ENCODE peak calls at places on chromosomes 2 and 18, in six cellular contexts. R is GM12878, I is stomach, T is psoas muscle, B is ascending aorta, Q is HCT116. M is an unnamed sample. For H3K4me1, the result is how much of the 10 kb centered on the place peaks cover.

GRCh38 chr18:49168970-49169619 is 218.3 kb upstream of the SMAD7 start:
- DNase-seq in Q (no peak), B (no peak), T (no peak), R (peak), I (peak), M (peak)

GRCh38 chr2:26792720-26793119 is 6.9 kb downstream of the CENPA start:
- DNase-seq in T (no peak), R (no peak), B (no peak), Q (no peak), I (no peak), M (no peak)

GRCh38 chr2:105895995-105896764 is 151.5 kb downstream of the NCK2 start:
- DNase-seq in I (no peak), Q (no peak), T (peak), B (no peak), R (no peak), M (no peak)

GRCh38 chr18:59742325-59743111 is 45.3 kb upstream of the CCBE1 start:
- DNase-seq in T (no peak), Q (no peak), R (no peak), B (no peak), I (no peak), M (no peak)

GRCh38 chr2:208373460-208374089 is 33.0 kb upstream of the PTH2R start:
- DNase-seq in R (no peak), I (no peak), Q (peak), B (no peak), T (no peak), M (no peak)

GRCh38 chr2:203803046-203803429 is 64.5 kb upstream of the CTLA4 start:
- DNase-seq in B (no peak), R (no peak), I (no peak), T (no peak), Q (no peak), M (no peak)

GRCh38 chr18:55422456-55423185 is 165.4 kb downstream of the TCF4 start:
- DNase-seq in B (no peak), T (peak), Q (no peak), R (no peak), I (no peak), M (peak)

GRCh38 chr2:82790277-82791021 is 1668.6 kb downstream of the SUCLG1 start:
- DNase-seq in I (no peak), Q (no peak), T (no peak), R (no peak), B (no peak), M (no peak)

GRCh38 chr18:79567481-79568147 is 112.0 kb upstream of the CTDP1 start:
- DNase-seq in Q (no peak), B (no peak), R (no peak), T (peak), I (no peak), M (no peak)

GRCh38 chr2:71452565-71452964 is 796 bp upstream of the DYSF start:
- DNase-seq in R (no peak), I (no peak), T (peak), B (no peak), Q (peak), M (no peak)

GRCh38 chr2:156464106-156464505 is 27.9 kb downstream of the GPD2 start:
- DNase-seq in T (no peak), B (no peak), Q (no peak), I (no peak), R (no peak), M (no peak)

GRCh38 chr18:32201936-32202335 is 12.1 kb downstream of the MEP1B start:
- DNase-seq in Q (no peak), R (no peak), I (no peak), T (no peak), B (no peak), M (peak)

GRCh38 chr2:119647440-119648169 is 31.4 kb upstream of the TMEM177 start:
- DNase-seq in T (no peak), I (no peak), Q (no peak), B (peak), R (peak), M (no peak)

GRCh38 chr2:19617251-19617650 is 258.8 kb upstream of the OSR1 start:
- DNase-seq in T (no peak), Q (no peak), R (no peak), B (no peak), I (no peak), M (no peak)

GRCh38 chr2:100056478-100056877 is 85.9 kb downstream of the AFF3 start:
- DNase-seq in Q (no peak), T (no peak), I (no peak), R (no peak), B (no peak), M (no peak)

GRCh38 chr2:55804535-55804934 is 110.9 kb upstream of the PNPT1 start:
- DNase-seq in I (no peak), T (no peak), B (no peak), R (no peak), Q (no peak), M (no peak)

GRCh38 chr2:219638217-219638947 is 11.0 kb downstream of the SLC4A3 start:
- DNase-seq in R (no peak), I (no peak), T (no peak), B (no peak), Q (no peak), M (no peak)
- H3K4me1 ChIP-seq in R (under half), I (under half), T (under half), B (under half), Q (under half), M (under half)

DNA sequence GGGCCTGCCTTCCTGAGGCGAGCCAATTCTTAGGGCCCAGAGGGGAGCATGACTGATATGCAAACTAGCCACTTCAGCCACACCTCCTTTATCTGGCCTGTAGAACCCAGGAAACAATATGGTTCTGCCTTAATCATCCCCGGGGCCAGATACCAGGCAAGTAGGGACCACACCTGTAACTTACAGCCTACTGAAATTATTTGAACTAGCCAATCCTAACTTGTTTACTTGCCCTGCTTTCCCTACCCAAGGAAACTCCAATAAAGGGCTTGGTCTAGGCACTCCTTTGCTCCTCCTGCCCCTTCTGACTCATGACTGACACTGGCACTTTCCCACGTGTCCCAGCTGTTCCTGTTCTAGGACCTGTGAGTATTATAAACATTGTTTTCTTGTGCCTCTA is 57.6 kb downstream of the MYOM1 start:
- DNase-seq in I (peak), Q (no peak), R (no peak), B (no peak), T (peak), M (peak)
- H3K4me3 ChIP-seq in I (no peak), Q (no peak), R (no peak), B (no peak), T (no peak), M (no peak)

GRCh38 chr2:68750592-68751396 is 16.2 kb downstream of the ARHGAP25 start:
- DNase-seq in T (no peak), Q (no peak), R (no peak), B (no peak), I (no peak), M (peak)

GRCh38 chr2:68746408-68746807 is 11.8 kb downstream of the ARHGAP25 start:
- DNase-seq in T (no peak), R (no peak), B (no peak), I (no peak), Q (no peak), M (peak)

GRCh38 chr2:68749345-68749744 is 14.7 kb downstream of the ARHGAP25 start:
- DNase-seq in Q (no peak), B (no peak), I (no peak), R (no peak), T (no peak), M (peak)

GRCh38 chr2:68747413-68747812 is 12.8 kb downstream of the ARHGAP25 start:
- DNase-seq in T (no peak), B (no peak), Q (no peak), I (no peak), R (no peak), M (peak)

DNA sequence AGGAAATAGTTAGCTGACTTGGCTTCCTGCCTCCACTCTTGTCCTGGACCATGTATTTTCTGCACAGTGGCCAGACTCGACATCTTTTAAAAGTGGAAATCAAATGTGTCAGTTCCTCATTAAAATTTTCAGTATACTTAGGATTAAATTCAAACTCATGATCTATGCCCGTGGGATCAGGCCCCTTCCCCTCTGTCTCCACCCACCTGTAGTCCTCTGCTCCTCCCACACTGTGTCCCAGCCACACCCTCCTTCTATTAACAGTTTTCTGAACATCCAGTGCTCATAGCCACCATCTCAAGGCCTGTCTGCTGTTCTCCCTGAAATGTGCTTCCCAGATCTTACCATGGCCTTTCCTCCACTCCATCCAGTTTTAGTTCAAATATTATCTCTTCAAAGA is 13.3 kb downstream of the ARHGAP25 start:
- DNase-seq in I (no peak), Q (no peak), T (no peak), R (no peak), B (no peak), M (peak)
- H3K4me1 ChIP-seq in I (under half), Q (under half), T (under half), R (under half), B (under half), M (under half)

GRCh38 chr2:54574107-54574859 is 118.2 kb downstream of the SPTBN1 start:
- DNase-seq in I (peak), Q (no peak), R (peak), B (no peak), T (no peak), M (peak)

GRCh38 chr2:54572262-54572635 is 116.1 kb downstream of the SPTBN1 start:
- DNase-seq in I (no peak), B (no peak), Q (no peak), R (no peak), T (no peak), M (peak)

GRCh38 chr2:54573532-54573915 is 117.4 kb downstream of the SPTBN1 start:
- DNase-seq in I (no peak), B (no peak), R (no peak), T (no peak), Q (no peak), M (no peak)

GRCh38 chr2:54570925-54571694 is 115.0 kb downstream of the SPTBN1 start:
- DNase-seq in T (no peak), Q (no peak), I (peak), R (peak), B (no peak), M (peak)

DNA sequence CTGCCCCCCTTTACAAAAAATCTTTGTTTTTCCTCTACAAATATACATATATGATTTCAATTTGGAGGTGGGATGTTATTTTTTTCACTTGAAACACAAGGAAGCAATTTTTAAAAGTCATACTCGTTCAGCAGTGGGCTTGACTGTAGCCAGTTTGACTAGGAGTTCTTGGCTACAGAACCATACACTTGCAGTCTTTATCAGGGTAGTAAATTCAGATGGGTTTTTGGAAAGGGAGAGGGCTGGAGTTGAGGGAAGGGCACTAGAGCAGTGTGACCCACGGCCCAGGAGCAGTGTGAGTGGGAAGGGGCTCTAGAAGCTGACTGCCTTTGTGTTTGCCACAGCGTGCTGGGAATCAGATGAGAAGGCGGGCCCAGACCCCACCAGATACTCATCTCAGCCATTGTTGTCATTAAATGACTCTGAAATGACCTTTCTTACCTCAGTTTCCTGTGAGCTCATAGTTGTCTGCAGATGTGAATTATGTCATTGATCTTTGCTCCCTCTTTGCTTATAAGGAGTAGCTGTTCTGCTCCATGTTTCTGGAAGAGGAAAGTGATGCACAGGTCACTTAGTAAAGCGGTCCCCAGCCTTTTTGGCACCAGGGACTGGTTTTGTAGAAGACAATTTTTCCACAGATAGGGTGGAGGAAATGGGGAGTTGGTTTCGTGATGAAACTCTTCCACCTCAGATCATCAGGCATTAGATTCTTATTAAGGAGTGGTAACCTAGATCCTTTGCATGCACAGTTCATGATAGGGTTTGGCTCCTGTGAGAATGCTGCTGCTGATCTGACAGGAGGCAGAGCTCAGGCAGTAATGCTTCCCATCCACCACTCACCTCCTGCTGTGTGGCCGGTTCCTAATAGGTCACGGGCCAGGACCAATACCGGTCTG is 116.8 kb downstream of the SPTBN1 start:
- DNase-seq in Q (no peak), R (no peak), I (no peak), T (no peak), B (no peak), M (no peak)
- H3K4me3 ChIP-seq in Q (no peak), R (peak), I (no peak), T (no peak), B (no peak), M (no peak)

DNA sequence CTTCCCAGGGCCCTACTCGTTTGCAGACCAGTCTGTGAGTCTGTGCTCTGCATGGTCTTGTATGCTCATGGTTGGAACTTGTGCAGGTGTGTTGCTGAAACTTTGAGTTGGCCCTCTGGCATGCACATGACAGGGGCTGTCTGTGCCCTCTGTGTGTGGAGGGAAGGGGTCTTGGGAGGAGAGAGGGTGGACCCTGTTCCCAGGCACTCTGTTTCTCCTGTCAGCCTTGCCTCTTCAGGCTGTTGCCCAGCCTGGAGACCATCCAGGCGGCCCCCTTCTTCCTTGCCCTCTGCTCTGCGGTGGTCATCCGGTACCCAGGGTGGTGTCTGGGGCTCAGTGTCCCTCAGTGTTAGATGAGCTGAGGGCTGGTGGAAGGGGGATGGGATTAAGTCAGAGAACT is 39.5 kb downstream of the TET3 start:
- DNase-seq in R (no peak), I (no peak), B (no peak), T (no peak), Q (no peak), M (no peak)
- H3K4me1 ChIP-seq in R (under half), I (under half), B (under half), T (under half), Q (under half), M (under half)

DNA sequence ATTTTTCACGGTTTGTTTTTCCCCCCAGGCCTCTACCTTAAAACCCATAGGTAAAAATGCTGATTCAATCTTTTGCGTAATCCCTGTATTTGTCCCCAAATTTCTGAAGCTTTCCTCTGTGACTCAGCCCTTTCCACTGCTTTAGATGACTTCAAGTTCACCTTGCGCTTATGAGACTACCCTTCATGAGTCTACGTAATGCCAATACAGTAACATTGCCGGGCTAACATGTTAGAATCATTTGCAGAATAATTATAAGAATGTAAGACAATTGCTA is 283.0 kb downstream of the TMX3 start:
- DNase-seq in T (no peak), Q (no peak), R (no peak), B (no peak), I (no peak), M (no peak)
- H3K4me3 ChIP-seq in T (no peak), Q (no peak), R (no peak), B (no peak), I (no peak), M (no peak)

DNA sequence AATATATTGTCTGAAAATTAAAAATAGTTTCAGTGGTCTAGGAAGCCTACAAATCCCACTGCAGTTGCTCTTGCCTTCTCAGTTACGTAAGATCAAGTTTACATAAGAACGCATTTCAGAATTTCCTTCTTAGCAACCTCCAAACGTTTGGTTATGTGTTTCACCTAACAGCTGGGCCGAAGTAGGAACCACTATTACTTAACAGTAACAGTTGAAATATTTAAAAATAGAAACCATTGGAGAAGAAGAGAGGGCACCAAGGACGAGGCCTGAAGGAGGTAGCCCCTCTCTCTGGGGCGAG is 177.8 kb downstream of the HDAC4 start:
- DNase-seq in I (peak), T (no peak), Q (no peak), R (no peak), B (no peak), M (no peak)
- H3K4me1 ChIP-seq in I (half or more), T (half or more), Q (under half), R (under half), B (half or more), M (under half)

DNA sequence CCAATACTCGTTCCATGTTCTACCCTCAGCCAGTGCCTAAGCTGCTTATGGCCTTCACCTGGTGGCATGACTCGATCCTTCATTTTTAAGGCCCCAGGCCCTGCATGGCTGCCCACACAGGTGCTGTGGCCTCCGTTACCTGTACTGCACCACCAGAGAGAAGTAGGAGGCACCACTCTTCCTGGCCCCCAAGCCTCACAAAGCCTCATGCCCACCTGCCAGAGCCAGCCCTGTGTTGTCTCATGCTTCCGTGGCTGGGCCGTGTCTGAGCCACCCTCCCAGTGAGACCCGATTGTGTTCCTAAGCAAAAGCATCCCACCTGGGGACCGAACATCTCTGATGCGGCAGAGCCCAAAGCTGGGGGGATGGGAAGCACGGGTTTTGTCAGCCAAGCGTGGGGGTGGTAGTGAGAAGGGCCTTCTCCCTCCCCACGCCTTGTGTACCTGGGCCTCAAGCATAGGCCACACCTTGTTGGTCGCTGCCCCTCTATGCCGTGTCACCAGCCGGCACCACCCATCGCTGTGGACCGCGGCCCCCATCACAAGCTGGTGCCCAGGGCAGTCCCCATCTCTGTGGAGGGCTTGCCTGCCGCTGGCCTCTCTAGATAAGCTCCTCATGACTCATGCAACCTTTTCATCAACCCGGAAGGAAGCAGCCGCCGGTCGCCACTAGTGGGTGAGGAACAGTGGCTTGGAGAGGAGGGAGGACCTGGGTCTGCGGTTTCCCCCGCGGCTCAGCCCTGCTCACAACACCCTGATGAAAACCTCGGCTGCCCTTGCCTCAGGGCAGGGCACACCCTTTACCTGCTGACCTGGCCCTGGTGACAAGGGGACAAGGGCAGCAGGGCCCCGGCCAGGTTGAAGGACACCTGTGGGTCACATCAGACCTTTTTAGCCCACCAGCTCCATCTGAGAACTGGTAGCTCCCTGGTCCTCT is 2.7 kb upstream of the RNPEPL1 start:
- DNase-seq in B (peak), R (peak), I (peak), Q (peak), T (peak), M (peak)
- H3K4me3 ChIP-seq in B (peak), R (peak), I (peak), Q (peak), T (peak), M (peak)